ENCODE peak calls at places on chromosomes 2 and 18, in seven cellular contexts. One of them, this sample, is unnamed.

GRCh38 chr18:70426818-70427217 is 138.0 kb downstream of the SOCS6 start:
- DNase-seq in substantia nigra: no peak
- DNase-seq in stomach: no peak
- DNase-seq in WERI-Rb-1: no peak
- DNase-seq in astrocyte: no peak
- DNase-seq in right cardiac atrium: no peak
- DNase-seq in heart left ventricle: no peak
- DNase-seq in this sample: no peak

GRCh38 chr2:40318931-40319330 is 133.0 kb downstream of the SLC8A1 start:
- DNase-seq in heart left ventricle: no peak
- DNase-seq in substantia nigra: no peak
- DNase-seq in WERI-Rb-1: no peak
- DNase-seq in astrocyte: no peak
- DNase-seq in right cardiac atrium: no peak
- DNase-seq in stomach: no peak
- DNase-seq in this sample: no peak

GRCh38 chr2:89818873-89819272 is 1127.4 kb downstream of the RPIA start:
- DNase-seq in heart left ventricle: no peak
- DNase-seq in WERI-Rb-1: no peak
- DNase-seq in right cardiac atrium: no peak
- DNase-seq in substantia nigra: no peak
- DNase-seq in astrocyte: no peak
- DNase-seq in stomach: no peak
- DNase-seq in this sample: no peak

GRCh38 chr18:26089247-26090129 is 925 bp downstream of the SS18 start:
- DNase-seq in astrocyte: peak; percentile 25
- DNase-seq in substantia nigra: no peak
- DNase-seq in right cardiac atrium: no peak
- DNase-seq in heart left ventricle: no peak
- DNase-seq in stomach: no peak
- DNase-seq in WERI-Rb-1: no peak
- DNase-seq in this sample: no peak

GRCh38 chr2:223801702-223802101 is 35.7 kb downstream of the AP1S3 start:
- DNase-seq in astrocyte: no peak
- DNase-seq in stomach: no peak
- DNase-seq in right cardiac atrium: no peak
- DNase-seq in heart left ventricle: no peak
- DNase-seq in substantia nigra: no peak
- DNase-seq in WERI-Rb-1: no peak
- DNase-seq in this sample: no peak

GRCh38 chr2:231527955-231528635 is 2.1 kb downstream of the NMUR1 start:
- DNase-seq in right cardiac atrium: peak; percentile 56
- DNase-seq in heart left ventricle: no peak
- DNase-seq in stomach: no peak
- DNase-seq in substantia nigra: no peak
- DNase-seq in astrocyte: no peak
- DNase-seq in WERI-Rb-1: no peak
- DNase-seq in this sample: no peak

GRCh38 chr2:109595644-109596043 is 18.1 kb downstream of the SEPTIN10 start:
- DNase-seq in heart left ventricle: no peak
- DNase-seq in substantia nigra: no peak
- DNase-seq in WERI-Rb-1: no peak
- DNase-seq in astrocyte: no peak
- DNase-seq in right cardiac atrium: no peak
- DNase-seq in stomach: no peak
- DNase-seq in this sample: no peak

GRCh38 chr18:44536619-44537018 is 144.1 kb upstream of the SETBP1 start:
- DNase-seq in substantia nigra: no peak
- DNase-seq in WERI-Rb-1: no peak
- DNase-seq in stomach: no peak
- DNase-seq in heart left ventricle: no peak
- DNase-seq in right cardiac atrium: no peak
- DNase-seq in astrocyte: no peak
- DNase-seq in this sample: no peak

GRCh38 chr2:44793322-44793870 is 148.1 kb upstream of the SIX3 start:
- DNase-seq in WERI-Rb-1: no peak
- DNase-seq in astrocyte: peak; percentile 14
- DNase-seq in right cardiac atrium: no peak
- DNase-seq in stomach: no peak
- DNase-seq in substantia nigra: no peak
- DNase-seq in heart left ventricle: no peak
- DNase-seq in this sample: no peak

GRCh38 chr2:211159972-211160371 is 603.6 kb downstream of the CPS1 start:
- DNase-seq in substantia nigra: no peak
- DNase-seq in heart left ventricle: no peak
- DNase-seq in stomach: no peak
- DNase-seq in astrocyte: no peak
- DNase-seq in WERI-Rb-1: no peak
- DNase-seq in right cardiac atrium: no peak
- DNase-seq in this sample: no peak

GRCh38 chr18:46715062-46715461 is 41.8 kb downstream of the ST8SIA5 start:
- DNase-seq in stomach: no peak
- DNase-seq in astrocyte: no peak
- DNase-seq in right cardiac atrium: no peak
- DNase-seq in substantia nigra: no peak
- DNase-seq in WERI-Rb-1: no peak
- DNase-seq in heart left ventricle: no peak
- DNase-seq in this sample: no peak

GRCh38 chr18:79384151-79384807 is 11.5 kb upstream of the NFATC1 start:
- DNase-seq in heart left ventricle: no peak
- DNase-seq in astrocyte: no peak
- DNase-seq in WERI-Rb-1: no peak
- DNase-seq in stomach: no peak
- DNase-seq in right cardiac atrium: peak; percentile 55
- DNase-seq in substantia nigra: no peak
- DNase-seq in this sample: no peak

DNA sequence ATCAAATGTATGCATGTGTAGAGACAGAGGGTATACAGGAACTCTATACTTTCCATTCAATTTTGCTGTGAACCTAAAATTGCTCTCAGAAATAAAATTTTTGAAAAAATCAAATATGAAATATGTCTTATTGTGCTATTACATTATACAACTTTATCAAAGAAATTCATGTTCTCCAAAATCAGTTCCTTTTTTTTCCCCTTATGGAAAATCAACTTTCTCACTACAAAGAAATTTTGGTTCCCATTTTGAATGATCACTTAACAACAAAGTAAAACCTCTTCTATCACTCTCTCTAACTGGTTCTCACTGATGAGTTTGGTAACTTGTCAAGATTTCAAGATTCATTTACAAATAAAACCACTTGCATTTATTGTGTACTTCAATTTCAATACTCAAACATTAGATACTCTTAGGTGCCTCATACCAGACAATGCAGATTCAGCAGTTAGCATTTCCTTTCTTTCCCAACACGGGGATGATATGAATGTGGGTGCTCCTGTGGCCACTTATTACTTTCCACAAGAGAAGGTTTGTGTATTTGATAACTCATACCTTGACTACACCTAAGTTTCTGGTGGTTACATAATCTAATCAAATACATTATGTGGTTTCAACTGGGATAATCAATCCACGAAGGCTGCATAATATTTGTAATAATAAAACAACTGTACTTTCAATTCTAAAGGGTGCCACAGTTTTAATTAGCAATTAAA is 6.4 kb downstream of the PSME4 start:
- DNase-seq in right cardiac atrium: no peak
- DNase-seq in substantia nigra: no peak
- DNase-seq in WERI-Rb-1: no peak
- DNase-seq in heart left ventricle: no peak
- DNase-seq in astrocyte: no peak
- DNase-seq in stomach: no peak
- DNase-seq in this sample: no peak
- H3K27ac ChIP-seq in right cardiac atrium: no peak overlapping the region
- H3K27ac ChIP-seq in substantia nigra: no peak overlapping the region
- H3K27ac ChIP-seq in WERI-Rb-1: no peak overlapping the region
- H3K27ac ChIP-seq in heart left ventricle: no peak overlapping the region
- H3K27ac ChIP-seq in astrocyte: no peak overlapping the region
- H3K27ac ChIP-seq in stomach: no peak overlapping the region
- H3K27ac ChIP-seq in this sample: no peak overlapping the region

GRCh38 chr18:50877545-50878265 is 1.2 kb upstream of the ME2 start:
- DNase-seq in WERI-Rb-1: no peak
- DNase-seq in stomach: no peak
- DNase-seq in heart left ventricle: no peak
- DNase-seq in astrocyte: no peak
- DNase-seq in right cardiac atrium: no peak
- DNase-seq in substantia nigra: no peak
- DNase-seq in this sample: no peak

GRCh38 chr18:50879302-50880107 is 587 bp downstream of the ME2 start:
- DNase-seq in substantia nigra: no peak
- DNase-seq in right cardiac atrium: peak; percentile 76
- DNase-seq in astrocyte: peak; percentile 55
- DNase-seq in heart left ventricle: peak; percentile 54
- DNase-seq in stomach: peak; percentile 43
- DNase-seq in WERI-Rb-1: peak; percentile 41
- DNase-seq in this sample: no peak

GRCh38 chr18:50878345-50879301 is at the start of gene ME2:
- DNase-seq in stomach: peak; percentile 94
- DNase-seq in substantia nigra: peak; percentile 88
- DNase-seq in astrocyte: peak; percentile 68
- DNase-seq in heart left ventricle: peak; percentile 94
- DNase-seq in right cardiac atrium: peak; percentile 96
- DNase-seq in WERI-Rb-1: peak; percentile 97
- DNase-seq in this sample: peak; percentile 86

GRCh38 chr18:50875966-50876536 is 2.9 kb upstream of the ME2 start:
- DNase-seq in right cardiac atrium: no peak
- DNase-seq in substantia nigra: no peak
- DNase-seq in astrocyte: no peak
- DNase-seq in heart left ventricle: no peak
- DNase-seq in stomach: no peak
- DNase-seq in WERI-Rb-1: no peak
- DNase-seq in this sample: no peak

DNA sequence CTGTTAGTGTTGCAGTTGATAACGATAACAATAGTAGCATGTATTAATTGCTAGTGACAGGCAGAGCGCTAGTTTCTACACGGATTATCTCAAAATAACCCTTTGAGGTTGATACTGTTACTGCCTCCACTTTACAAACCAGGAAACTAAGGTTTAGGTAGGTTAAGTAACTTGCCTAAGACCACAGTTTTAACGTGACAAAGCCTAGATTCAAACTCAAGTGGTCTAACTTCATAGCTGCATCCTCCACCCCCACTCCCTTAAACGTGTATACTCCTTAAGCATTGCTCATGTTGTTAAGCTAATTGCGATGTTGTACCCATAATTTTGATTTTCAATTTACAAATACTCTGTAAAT is 1.2 kb downstream of the ME2 start:
- DNase-seq in heart left ventricle: no peak
- DNase-seq in WERI-Rb-1: no peak
- DNase-seq in right cardiac atrium: no peak
- DNase-seq in substantia nigra: no peak
- DNase-seq in stomach: no peak
- DNase-seq in astrocyte: no peak
- DNase-seq in this sample: no peak
- H3K27ac ChIP-seq in heart left ventricle: peak overlapping the region; percentile 98
- H3K27ac ChIP-seq in WERI-Rb-1: no peak overlapping the region
- H3K27ac ChIP-seq in right cardiac atrium: no peak overlapping the region
- H3K27ac ChIP-seq in substantia nigra: no peak overlapping the region
- H3K27ac ChIP-seq in stomach: no peak overlapping the region
- H3K27ac ChIP-seq in astrocyte: peak overlapping the region; percentile 75
- H3K27ac ChIP-seq in this sample: no peak overlapping the region

GRCh38 chr2:64325852-64326577 is 127.9 kb upstream of the LGALSL start:
- DNase-seq in astrocyte: no peak
- DNase-seq in right cardiac atrium: no peak
- DNase-seq in heart left ventricle: no peak
- DNase-seq in stomach: no peak
- DNase-seq in WERI-Rb-1: peak; percentile 7
- DNase-seq in substantia nigra: no peak
- DNase-seq in this sample: no peak

GRCh38 chr2:64328415-64328722 is 125.6 kb upstream of the LGALSL start:
- DNase-seq in substantia nigra: no peak
- DNase-seq in stomach: no peak
- DNase-seq in astrocyte: no peak
- DNase-seq in heart left ventricle: peak; percentile 28
- DNase-seq in right cardiac atrium: no peak
- DNase-seq in WERI-Rb-1: peak; percentile 15
- DNase-seq in this sample: no peak

GRCh38 chr2:64326578-64327050 is 127.3 kb upstream of the LGALSL start:
- DNase-seq in right cardiac atrium: no peak
- DNase-seq in stomach: no peak
- DNase-seq in substantia nigra: no peak
- DNase-seq in astrocyte: no peak
- DNase-seq in heart left ventricle: no peak
- DNase-seq in WERI-Rb-1: peak; percentile 4
- DNase-seq in this sample: no peak

GRCh38 chr2:64327510-64328414 is 126.2 kb upstream of the LGALSL start:
- DNase-seq in right cardiac atrium: peak; percentile 76
- DNase-seq in stomach: no peak
- DNase-seq in astrocyte: peak; percentile 24
- DNase-seq in substantia nigra: peak; percentile 56
- DNase-seq in WERI-Rb-1: peak; percentile 58
- DNase-seq in heart left ventricle: peak; percentile 49
- DNase-seq in this sample: no peak

GRCh38 chr2:64327129-64327509 is 126.8 kb upstream of the LGALSL start:
- DNase-seq in right cardiac atrium: no peak
- DNase-seq in heart left ventricle: no peak
- DNase-seq in WERI-Rb-1: no peak
- DNase-seq in substantia nigra: no peak
- DNase-seq in astrocyte: no peak
- DNase-seq in stomach: no peak
- DNase-seq in this sample: no peak
- H3K27ac ChIP-seq in right cardiac atrium: no peak overlapping the region
- H3K27ac ChIP-seq in heart left ventricle: no peak overlapping the region
- H3K27ac ChIP-seq in WERI-Rb-1: no peak overlapping the region
- H3K27ac ChIP-seq in substantia nigra: peak overlapping the region; percentile 66
- H3K27ac ChIP-seq in astrocyte: no peak overlapping the region
- H3K27ac ChIP-seq in stomach: no peak overlapping the region
- H3K27ac ChIP-seq in this sample: peak overlapping the region; percentile 45

GRCh38 chr2:38524580-38524979 is 78.1 kb downstream of the HNRNPLL start:
- DNase-seq in stomach: no peak
- DNase-seq in substantia nigra: no peak
- DNase-seq in heart left ventricle: no peak
- DNase-seq in right cardiac atrium: no peak
- DNase-seq in WERI-Rb-1: no peak
- DNase-seq in astrocyte: no peak
- DNase-seq in this sample: no peak
- H3K27ac ChIP-seq in stomach: no peak overlapping the region
- H3K27ac ChIP-seq in substantia nigra: no peak overlapping the region
- H3K27ac ChIP-seq in heart left ventricle: no peak overlapping the region
- H3K27ac ChIP-seq in right cardiac atrium: no peak overlapping the region
- H3K27ac ChIP-seq in WERI-Rb-1: no peak overlapping the region
- H3K27ac ChIP-seq in astrocyte: no peak overlapping the region
- H3K27ac ChIP-seq in this sample: no peak overlapping the region

GRCh38 chr2:172427256-172427989 is at the start of gene ITGA6:
- DNase-seq in right cardiac atrium: peak; percentile 88
- DNase-seq in substantia nigra: peak; percentile 46
- DNase-seq in astrocyte: peak; percentile 53
- DNase-seq in heart left ventricle: peak; percentile 76
- DNase-seq in WERI-Rb-1: peak; percentile 75
- DNase-seq in stomach: peak; percentile 91
- DNase-seq in this sample: peak; percentile 62
- H3K27ac ChIP-seq in right cardiac atrium: peak within 1 kb of the TSS; percentile 61
- H3K27ac ChIP-seq in substantia nigra: peak within 1 kb of the TSS; percentile 51
- H3K27ac ChIP-seq in astrocyte: peak within 1 kb of the TSS; percentile 44
- H3K27ac ChIP-seq in heart left ventricle: peak within 1 kb of the TSS; percentile 94
- H3K27ac ChIP-seq in WERI-Rb-1: no peak within 1 kb of the TSS
- H3K27ac ChIP-seq in stomach: peak within 1 kb of the TSS; percentile 97
- H3K27ac ChIP-seq in this sample: peak within 1 kb of the TSS; percentile 89

DNA sequence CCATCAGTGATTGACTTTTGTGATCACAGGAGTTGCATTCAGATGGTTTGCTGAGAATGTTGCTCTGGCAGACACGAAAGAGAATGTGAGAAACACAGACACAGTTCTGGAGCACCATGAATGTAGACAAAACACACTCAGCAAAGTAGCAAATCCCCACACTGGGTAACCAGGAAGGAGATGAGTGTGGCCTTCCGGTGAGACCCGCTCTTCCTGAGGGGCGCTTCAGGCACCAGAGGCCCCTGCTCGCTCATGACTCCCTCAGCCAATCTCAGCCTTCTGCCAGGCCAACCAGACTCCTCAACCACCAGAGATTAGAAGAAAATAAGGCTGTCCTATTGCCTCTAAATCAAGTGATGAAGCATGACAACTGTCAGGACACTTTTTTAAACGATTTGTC is 153.0 kb downstream of the BCL11A start:
- DNase-seq in heart left ventricle: no peak
- DNase-seq in right cardiac atrium: no peak
- DNase-seq in stomach: no peak
- DNase-seq in substantia nigra: no peak
- DNase-seq in astrocyte: no peak
- DNase-seq in WERI-Rb-1: no peak
- DNase-seq in this sample: no peak
- H3K27ac ChIP-seq in heart left ventricle: no peak overlapping the region
- H3K27ac ChIP-seq in right cardiac atrium: no peak overlapping the region
- H3K27ac ChIP-seq in stomach: no peak overlapping the region
- H3K27ac ChIP-seq in substantia nigra: no peak overlapping the region
- H3K27ac ChIP-seq in astrocyte: no peak overlapping the region
- H3K27ac ChIP-seq in WERI-Rb-1: no peak overlapping the region
- H3K27ac ChIP-seq in this sample: no peak overlapping the region